ENCODE peak calls at places on chromosomes 4 and X, in ten cellular contexts. One of them, this sample, is unnamed.

GRCh38 chrX:133375558-133376340 is 39.5 kb downstream of the GPC4 start:
- DNase-seq in HFF-Myc: no peak
- DNase-seq in mesothelial cell of epicardium: peak
- DNase-seq in WTC11: no peak
- DNase-seq in Peyer's patch: peak
- DNase-seq in MM.1S: no peak
- DNase-seq in AG09309: no peak
- DNase-seq in H9: no peak
- DNase-seq in BE2C: no peak
- DNase-seq in psoas muscle: peak
- DNase-seq in this sample: no peak

GRCh38 chr4:44668521-44668920 is 9.7 kb upstream of the GUF1 start:
- DNase-seq in WTC11: no peak
- DNase-seq in H9: no peak
- DNase-seq in mesothelial cell of epicardium: no peak
- DNase-seq in psoas muscle: no peak
- DNase-seq in BE2C: no peak
- DNase-seq in Peyer's patch: no peak
- DNase-seq in AG09309: no peak
- DNase-seq in MM.1S: no peak
- DNase-seq in HFF-Myc: no peak
- DNase-seq in this sample: no peak

GRCh38 chr4:122759639-122760310 is 27.3 kb downstream of the BBS12 start:
- DNase-seq in H9: no peak
- DNase-seq in mesothelial cell of epicardium: no peak
- DNase-seq in WTC11: no peak
- DNase-seq in psoas muscle: no peak
- DNase-seq in BE2C: no peak
- DNase-seq in HFF-Myc: no peak
- DNase-seq in AG09309: no peak
- DNase-seq in MM.1S: no peak
- DNase-seq in Peyer's patch: no peak
- DNase-seq in this sample: no peak

GRCh38 chr4:78954048-78954666 is 14.9 kb upstream of the PAQR3 start:
- DNase-seq in Peyer's patch: no peak
- DNase-seq in psoas muscle: no peak
- DNase-seq in BE2C: peak
- DNase-seq in MM.1S: peak
- DNase-seq in mesothelial cell of epicardium: no peak
- DNase-seq in AG09309: no peak
- DNase-seq in HFF-Myc: no peak
- DNase-seq in WTC11: peak
- DNase-seq in H9: peak
- DNase-seq in this sample: peak

GRCh38 chr4:26267087-26267486 is 53.7 kb upstream of the RBPJ start:
- DNase-seq in MM.1S: no peak
- DNase-seq in HFF-Myc: no peak
- DNase-seq in H9: no peak
- DNase-seq in AG09309: peak
- DNase-seq in Peyer's patch: no peak
- DNase-seq in psoas muscle: peak
- DNase-seq in WTC11: no peak
- DNase-seq in mesothelial cell of epicardium: no peak
- DNase-seq in BE2C: no peak
- DNase-seq in this sample: no peak

GRCh38 chr4:6824071-6824470 is 41.5 kb downstream of the KIAA0232 start:
- DNase-seq in psoas muscle: no peak
- DNase-seq in MM.1S: no peak
- DNase-seq in HFF-Myc: no peak
- DNase-seq in H9: no peak
- DNase-seq in Peyer's patch: no peak
- DNase-seq in BE2C: no peak
- DNase-seq in mesothelial cell of epicardium: no peak
- DNase-seq in AG09309: no peak
- DNase-seq in WTC11: no peak
- DNase-seq in this sample: no peak

GRCh38 chr4:54571293-54571723 is 86.4 kb upstream of the KIT start:
- DNase-seq in mesothelial cell of epicardium: no peak
- DNase-seq in AG09309: no peak
- DNase-seq in WTC11: no peak
- DNase-seq in BE2C: no peak
- DNase-seq in MM.1S: no peak
- DNase-seq in H9: no peak
- DNase-seq in HFF-Myc: no peak
- DNase-seq in Peyer's patch: no peak
- DNase-seq in psoas muscle: no peak
- DNase-seq in this sample: no peak

GRCh38 chr4:15400911-15401671 is 26.7 kb upstream of the C1QTNF7 start:
- DNase-seq in H9: no peak
- DNase-seq in Peyer's patch: no peak
- DNase-seq in HFF-Myc: peak
- DNase-seq in BE2C: no peak
- DNase-seq in psoas muscle: peak
- DNase-seq in AG09309: peak
- DNase-seq in mesothelial cell of epicardium: no peak
- DNase-seq in WTC11: no peak
- DNase-seq in MM.1S: peak
- DNase-seq in this sample: no peak

GRCh38 chrX:148134578-148134977 is 153.4 kb downstream of the FMR1NB start:
- DNase-seq in Peyer's patch: no peak
- DNase-seq in AG09309: no peak
- DNase-seq in HFF-Myc: no peak
- DNase-seq in MM.1S: no peak
- DNase-seq in BE2C: no peak
- DNase-seq in psoas muscle: no peak
- DNase-seq in H9: no peak
- DNase-seq in WTC11: no peak
- DNase-seq in mesothelial cell of epicardium: no peak
- DNase-seq in this sample: no peak

DNA sequence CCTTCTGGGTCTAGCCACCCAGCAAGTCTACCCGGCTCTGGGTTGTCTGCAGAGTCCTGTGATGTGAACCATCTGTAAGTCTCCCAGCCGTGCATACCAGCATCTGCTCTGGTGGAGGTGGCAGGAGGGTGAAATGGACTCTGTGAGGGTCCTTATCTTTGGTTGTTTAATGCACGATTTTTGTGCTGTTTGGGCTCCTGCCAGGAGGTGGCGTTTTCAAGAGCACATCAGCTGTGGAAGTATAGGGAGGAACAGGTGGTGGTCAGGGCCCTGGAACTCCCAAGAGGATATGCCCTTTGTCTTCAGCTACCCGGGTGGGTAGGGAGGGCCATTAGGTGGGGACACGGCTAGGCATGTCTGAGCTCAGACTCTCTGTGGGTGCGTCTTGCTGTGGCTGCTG is 66.5 kb upstream of the ZFP42 start:
- DNase-seq in Peyer's patch: no peak
- DNase-seq in MM.1S: no peak
- DNase-seq in psoas muscle: no peak
- DNase-seq in WTC11: peak
- DNase-seq in AG09309: no peak
- DNase-seq in H9: peak
- DNase-seq in HFF-Myc: no peak
- DNase-seq in mesothelial cell of epicardium: no peak
- DNase-seq in BE2C: no peak
- DNase-seq in this sample: peak
- TF ChIP-seq CTCF in Peyer's patch: no peak
- TF ChIP-seq CTCF in MM.1S: no peak
- TF ChIP-seq CTCF in psoas muscle: no peak
- TF ChIP-seq CTCF in WTC11: peak
- TF ChIP-seq CTCF in AG09309: no peak
- TF ChIP-seq CTCF in H9: peak
- TF ChIP-seq CTCF in HFF-Myc: no peak
- TF ChIP-seq CTCF in mesothelial cell of epicardium: peak
- TF ChIP-seq CTCF in BE2C: peak
- TF ChIP-seq CTCF in this sample: peak

DNA sequence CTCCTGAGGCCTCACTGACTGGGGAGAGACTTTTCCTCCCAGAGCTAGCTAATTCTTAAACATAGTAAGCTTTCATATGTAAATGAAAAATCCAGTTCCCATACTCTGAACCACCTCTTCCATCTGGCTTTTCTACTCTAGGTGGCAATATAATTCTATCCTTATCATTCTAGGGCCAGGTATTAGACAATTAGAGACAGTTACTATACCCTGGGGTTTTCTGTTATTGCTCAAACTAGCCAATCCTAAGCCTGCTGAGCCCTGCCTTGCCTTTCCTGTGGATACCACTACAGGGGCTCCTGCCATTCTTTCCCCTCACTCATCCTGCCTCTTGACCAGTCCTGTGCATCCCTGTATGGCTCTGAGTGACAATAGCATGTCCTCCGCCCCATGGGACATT is 552.0 kb downstream of the STIM2 start:
- DNase-seq in Peyer's patch: no peak
- DNase-seq in H9: no peak
- DNase-seq in HFF-Myc: no peak
- DNase-seq in psoas muscle: no peak
- DNase-seq in mesothelial cell of epicardium: no peak
- DNase-seq in WTC11: no peak
- DNase-seq in BE2C: no peak
- DNase-seq in AG09309: no peak
- DNase-seq in MM.1S: no peak
- DNase-seq in this sample: no peak
- TF ChIP-seq CTCF in Peyer's patch: no peak
- TF ChIP-seq CTCF in H9: no peak
- TF ChIP-seq CTCF in HFF-Myc: no peak
- TF ChIP-seq CTCF in psoas muscle: no peak
- TF ChIP-seq CTCF in mesothelial cell of epicardium: no peak
- TF ChIP-seq CTCF in WTC11: no peak
- TF ChIP-seq CTCF in BE2C: no peak
- TF ChIP-seq CTCF in AG09309: no peak
- TF ChIP-seq CTCF in MM.1S: no peak
- TF ChIP-seq CTCF in this sample: no peak

DNA sequence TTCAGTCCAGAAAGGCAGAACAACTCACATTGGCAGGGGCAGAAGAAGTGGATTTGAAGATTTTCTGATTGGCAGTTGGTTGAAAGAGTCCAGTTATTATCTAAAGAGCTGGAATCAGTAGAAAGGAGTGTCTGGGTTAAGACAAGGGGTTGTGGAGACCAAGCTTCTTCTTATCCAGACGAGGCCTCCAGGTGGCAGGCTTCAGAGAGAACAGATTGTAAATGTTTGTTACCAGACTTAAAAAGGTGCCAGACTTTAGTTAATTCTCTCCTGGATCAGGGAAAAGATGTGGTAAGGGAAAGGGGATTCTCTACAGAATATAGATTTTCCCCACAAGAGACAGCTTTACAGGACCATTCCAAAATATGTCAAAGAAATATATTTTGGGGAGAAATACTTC is 36.7 kb upstream of the TLR3 start:
- DNase-seq in HFF-Myc: no peak
- DNase-seq in MM.1S: no peak
- DNase-seq in H9: no peak
- DNase-seq in BE2C: no peak
- DNase-seq in psoas muscle: no peak
- DNase-seq in WTC11: no peak
- DNase-seq in mesothelial cell of epicardium: no peak
- DNase-seq in Peyer's patch: no peak
- DNase-seq in AG09309: no peak
- DNase-seq in this sample: no peak
- TF ChIP-seq CTCF in HFF-Myc: no peak
- TF ChIP-seq CTCF in MM.1S: peak
- TF ChIP-seq CTCF in H9: peak
- TF ChIP-seq CTCF in BE2C: peak
- TF ChIP-seq CTCF in psoas muscle: no peak
- TF ChIP-seq CTCF in WTC11: no peak
- TF ChIP-seq CTCF in mesothelial cell of epicardium: no peak
- TF ChIP-seq CTCF in Peyer's patch: no peak
- TF ChIP-seq CTCF in AG09309: peak
- TF ChIP-seq CTCF in this sample: no peak

GRCh38 chrX:38224160-38224559 is 3.5 kb upstream of the SRPX start:
- DNase-seq in psoas muscle: no peak
- DNase-seq in H9: no peak
- DNase-seq in AG09309: no peak
- DNase-seq in mesothelial cell of epicardium: no peak
- DNase-seq in Peyer's patch: no peak
- DNase-seq in BE2C: no peak
- DNase-seq in HFF-Myc: no peak
- DNase-seq in WTC11: no peak
- DNase-seq in MM.1S: no peak
- DNase-seq in this sample: no peak

GRCh38 chrX:38221391-38221929 is 789 bp upstream of the SRPX start:
- DNase-seq in AG09309: no peak
- DNase-seq in mesothelial cell of epicardium: no peak
- DNase-seq in psoas muscle: no peak
- DNase-seq in WTC11: no peak
- DNase-seq in BE2C: no peak
- DNase-seq in Peyer's patch: no peak
- DNase-seq in MM.1S: no peak
- DNase-seq in H9: no peak
- DNase-seq in HFF-Myc: no peak
- DNase-seq in this sample: no peak

GRCh38 chrX:38216642-38217041 is 4.0 kb downstream of the SRPX start:
- DNase-seq in BE2C: no peak
- DNase-seq in psoas muscle: no peak
- DNase-seq in H9: no peak
- DNase-seq in Peyer's patch: no peak
- DNase-seq in MM.1S: no peak
- DNase-seq in WTC11: no peak
- DNase-seq in mesothelial cell of epicardium: no peak
- DNase-seq in AG09309: no peak
- DNase-seq in HFF-Myc: no peak
- DNase-seq in this sample: no peak

GRCh38 chrX:38220936-38221386 is 290 bp upstream of the SRPX start:
- DNase-seq in AG09309: no peak
- DNase-seq in mesothelial cell of epicardium: no peak
- DNase-seq in HFF-Myc: no peak
- DNase-seq in H9: no peak
- DNase-seq in MM.1S: no peak
- DNase-seq in Peyer's patch: no peak
- DNase-seq in BE2C: no peak
- DNase-seq in WTC11: no peak
- DNase-seq in psoas muscle: peak
- DNase-seq in this sample: no peak

DNA sequence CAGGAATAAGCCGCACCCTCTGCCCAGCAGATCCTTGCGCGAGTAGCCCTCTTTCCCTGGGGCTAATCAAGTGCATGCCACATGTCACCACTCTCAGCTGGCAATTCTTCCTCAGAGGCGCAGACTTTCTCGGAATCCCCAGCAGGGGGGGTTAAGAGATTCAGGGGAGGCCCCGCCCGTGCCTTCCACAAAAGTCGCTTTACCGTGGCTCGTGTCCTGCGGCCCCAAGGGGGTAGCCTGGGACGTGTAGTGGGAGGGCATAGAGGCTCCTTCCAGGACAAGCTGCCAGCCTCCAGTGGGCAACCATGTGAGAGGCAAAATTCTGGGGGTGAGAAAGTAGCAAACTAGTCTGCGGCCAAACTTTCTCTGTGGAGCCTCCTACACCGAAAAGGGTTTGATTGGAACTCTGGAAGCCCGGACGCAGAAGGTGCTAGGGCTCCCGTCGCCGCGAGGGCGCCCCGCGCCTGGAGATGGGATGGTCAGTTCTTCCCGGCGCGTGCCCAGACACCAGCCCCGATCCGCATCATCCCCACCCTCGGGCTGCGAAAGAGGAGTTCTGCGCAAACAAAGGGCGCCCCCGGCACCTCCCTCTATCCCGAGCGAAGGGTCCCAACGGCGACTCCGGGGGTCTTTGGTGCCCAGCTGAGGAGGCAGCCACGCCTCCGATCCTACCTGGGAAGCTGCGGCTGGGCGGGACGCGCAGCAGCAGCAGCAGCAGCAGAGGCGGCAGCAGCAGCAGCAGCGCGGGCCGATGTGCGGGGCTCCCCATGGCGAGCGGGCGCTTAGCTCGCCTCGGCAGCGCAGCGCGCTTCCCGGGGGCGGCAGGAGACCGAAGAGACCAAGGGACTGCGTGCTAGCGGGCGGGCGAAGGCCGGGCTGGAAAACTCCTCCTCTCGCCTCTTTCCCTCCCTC is at the start of gene SRPX:
- DNase-seq in mesothelial cell of epicardium: no peak
- DNase-seq in HFF-Myc: peak
- DNase-seq in WTC11: peak
- DNase-seq in Peyer's patch: no peak
- DNase-seq in BE2C: peak
- DNase-seq in MM.1S: peak
- DNase-seq in H9: peak
- DNase-seq in psoas muscle: peak
- DNase-seq in AG09309: no peak
- DNase-seq in this sample: peak
- TF ChIP-seq CTCF in mesothelial cell of epicardium: no peak
- TF ChIP-seq CTCF in HFF-Myc: peak
- TF ChIP-seq CTCF in WTC11: no peak
- TF ChIP-seq CTCF in Peyer's patch: no peak
- TF ChIP-seq CTCF in BE2C: peak
- TF ChIP-seq CTCF in MM.1S: peak
- TF ChIP-seq CTCF in H9: peak
- TF ChIP-seq CTCF in psoas muscle: peak
- TF ChIP-seq CTCF in AG09309: peak
- TF ChIP-seq CTCF in this sample: peak